ENCODE peak calls at places on chromosomes 13 and 19, in five cellular contexts. One of them, this sample, is unnamed.

GRCh38 chr13:29868581-29868980 is 18.2 kb upstream of the UBL3 start:
- DNase-seq in kidney tubule cell: no peak
- DNase-seq in neural crest cell: no peak
- DNase-seq in BE2C: no peak
- DNase-seq in endothelial cell: no peak
- DNase-seq in this sample: no peak

GRCh38 chr19:53917356-53917755 is 8.3 kb downstream of the CACNG7 start:
- DNase-seq in BE2C: no peak
- DNase-seq in endothelial cell: no peak
- DNase-seq in kidney tubule cell: no peak
- DNase-seq in neural crest cell: no peak
- DNase-seq in this sample: no peak

GRCh38 chr13:112200200-112200599 is 133.3 kb downstream of the SOX1 start:
- DNase-seq in neural crest cell: no peak
- DNase-seq in BE2C: no peak
- DNase-seq in endothelial cell: no peak
- DNase-seq in kidney tubule cell: no peak
- DNase-seq in this sample: no peak

GRCh38 chr19:35995655-35995993 is 636 bp downstream of the SDHAF1 start:
- DNase-seq in kidney tubule cell: peak; percentile 48
- DNase-seq in BE2C: peak; percentile 42
- DNase-seq in endothelial cell: peak; percentile 46
- DNase-seq in neural crest cell: no peak
- DNase-seq in this sample: peak; percentile 75

GRCh38 chr19:5933391-5933998 is 19.4 kb downstream of the CAPS start:
- DNase-seq in BE2C: peak; percentile 48
- DNase-seq in neural crest cell: no peak
- DNase-seq in kidney tubule cell: no peak
- DNase-seq in endothelial cell: no peak
- DNase-seq in this sample: no peak

GRCh38 chr19:5978606-5979552 is 939 bp upstream of the RANBP3 start:
- DNase-seq in kidney tubule cell: no peak
- DNase-seq in endothelial cell: no peak
- DNase-seq in neural crest cell: no peak
- DNase-seq in BE2C: no peak
- DNase-seq in this sample: no peak

GRCh38 chr13:100163375-100163774 is 74.5 kb downstream of the PCCA start:
- DNase-seq in neural crest cell: no peak
- DNase-seq in BE2C: no peak
- DNase-seq in endothelial cell: no peak
- DNase-seq in kidney tubule cell: no peak
- DNase-seq in this sample: no peak

GRCh38 chr19:46220038-46220615 is 9.4 kb upstream of the IGFL1 start:
- DNase-seq in kidney tubule cell: no peak
- DNase-seq in BE2C: no peak
- DNase-seq in endothelial cell: no peak
- DNase-seq in neural crest cell: no peak
- DNase-seq in this sample: no peak

GRCh38 chr19:47427241-47428176 is 8.2 kb upstream of the MEIS3 start:
- DNase-seq in kidney tubule cell: peak; percentile 61
- DNase-seq in endothelial cell: peak; percentile 86
- DNase-seq in neural crest cell: peak; percentile 88
- DNase-seq in BE2C: peak; percentile 80
- DNase-seq in this sample: peak; percentile 94

GRCh38 chr19:53158119-53158656 is 665 bp downstream of the ZNF347 start:
- DNase-seq in neural crest cell: peak; percentile 23
- DNase-seq in BE2C: peak; percentile 11
- DNase-seq in kidney tubule cell: peak; percentile 53
- DNase-seq in endothelial cell: peak; percentile 42
- DNase-seq in this sample: no peak

GRCh38 chr19:30590596-30591229 is 218.5 kb downstream of the ZNF536 start:
- DNase-seq in endothelial cell: no peak
- DNase-seq in BE2C: no peak
- DNase-seq in kidney tubule cell: no peak
- DNase-seq in neural crest cell: no peak
- DNase-seq in this sample: no peak

GRCh38 chr13:72495681-72496080 is 231.7 kb downstream of the MZT1 start:
- DNase-seq in kidney tubule cell: no peak
- DNase-seq in endothelial cell: no peak
- DNase-seq in BE2C: no peak
- DNase-seq in neural crest cell: no peak
- DNase-seq in this sample: no peak